ENCODE peak calls at places on chromosomes 12 and 14, in four cellular contexts. Y, W, B and U are unnamed samples.

GRCh38 chr12:49868952-49869815 is 26.3 kb upstream of the BCDIN3D start:
- DNase-seq in B (no peak), Y (peak), W (peak), U (peak)

GRCh38 chr14:69612014-69612758 is 790 bp downstream of the SUSD6 start:
- DNase-seq in Y (no peak), W (peak), B (peak), U (peak)

GRCh38 chr14:51735851-51736250 is 84.1 kb downstream of the FRMD6 start:
- DNase-seq in Y (no peak), W (no peak), B (no peak), U (no peak)

GRCh38 chr12:59004466-59004865 is 84.2 kb upstream of the LRIG3 start:
- DNase-seq in Y (no peak), W (no peak), B (no peak), U (no peak)

GRCh38 chr12:46385439-46385838 is 12.9 kb upstream of the SLC38A2 start:
- DNase-seq in B (no peak), W (no peak), Y (no peak), U (no peak)

GRCh38 chr14:102205560-102205959 is 65.9 kb downstream of the WDR20 start:
- DNase-seq in B (no peak), Y (no peak), W (no peak), U (no peak)

GRCh38 chr12:132275110-132275531 is 54.3 kb downstream of the GALNT9 start:
- DNase-seq in B (no peak), W (no peak), Y (no peak), U (peak)

GRCh38 chr12:60693019-60693626 is 1097.3 kb downstream of the SLC16A7 start:
- DNase-seq in Y (no peak), W (peak), B (no peak), U (no peak)

GRCh38 chr14:72262771-72263170 is 330.5 kb downstream of the RGS6 start:
- DNase-seq in W (no peak), Y (no peak), B (no peak), U (no peak)

GRCh38 chr12:68163546-68164210 is 4.1 kb upstream of the IFNG start:
- DNase-seq in B (no peak), W (no peak), Y (no peak), U (no peak)

GRCh38 chr12:54253240-54253639 is 26.7 kb downstream of the CBX5 start:
- DNase-seq in Y (no peak), W (no peak), B (no peak), U (no peak)

GRCh38 chr12:4518106-4518728 is 20.5 kb upstream of the RAD51AP1 start:
- DNase-seq in W (peak), Y (no peak), B (no peak), U (no peak)

GRCh38 chr12:47742253-47742825 is 16.3 kb downstream of the RAPGEF3 start:
- DNase-seq in B (peak), Y (peak), W (peak), U (no peak)